ENCODE peak calls at places on chromosomes 12 and 14, in ten cellular contexts. U, M, T, I, J, L, B, F, N and K are unnamed samples.

GRCh38 chr12:76964784-76965571 is 86.2 kb upstream of the CSRP2 start:
- DNase-seq in U (no peak), M (no peak), T (no peak), I (no peak), J (no peak), L (no peak), B (no peak), F (no peak), N (no peak), K (no peak)

GRCh38 chr14:91378945-91379932 is 38.4 kb downstream of the CCDC88C start:
- DNase-seq in U (peak; percentile 42), M (no peak), T (no peak), I (no peak), J (no peak), L (no peak), B (no peak), F (no peak), N (no peak), K (no peak)

GRCh38 chr12:42588981-42589464 is 523 bp downstream of the PRICKLE1 start:
- DNase-seq in U (peak; percentile 33), M (no peak), T (peak; percentile 32), I (peak; percentile 18), J (peak; percentile 28), L (peak; percentile 47), B (no peak), F (no peak), N (no peak), K (no peak)

GRCh38 chr12:108598553-108599250 is 818 bp upstream of the TMEM119 start:
- DNase-seq in U (no peak), M (no peak), T (no peak), I (no peak), J (no peak), L (no peak), B (no peak), F (no peak), N (no peak), K (no peak)

GRCh38 chr12:8065991-8066594 is at the start of gene C3AR1:
- DNase-seq in U (peak; percentile 45), M (no peak), T (no peak), I (peak; percentile 33), J (peak; percentile 71), L (no peak), B (no peak), F (peak; percentile 43), N (peak; percentile 40), K (no peak)

GRCh38 chr14:99995700-99996356 is 69.4 kb upstream of the EVL start:
- DNase-seq in U (peak; percentile 77), M (no peak), T (peak; percentile 59), I (peak; percentile 78), J (peak; percentile 57), L (no peak), B (peak; percentile 60), F (no peak), N (no peak), K (no peak)

GRCh38 chr12:99281277-99281676 is 366.3 kb upstream of the GARIN6 start:
- DNase-seq in U (no peak), M (no peak), T (no peak), I (no peak), J (no peak), L (no peak), B (no peak), F (peak; percentile 15), N (no peak), K (no peak)

GRCh38 chr14:41449057-41449456 is 157.6 kb upstream of the LRFN5 start:
- DNase-seq in U (no peak), M (no peak), T (no peak), I (no peak), J (no peak), L (no peak), B (no peak), F (no peak), N (no peak), K (no peak)

GRCh38 chr12:103279444-103279843 is 216.3 kb downstream of the C12orf42 start:
- DNase-seq in U (no peak), M (peak; percentile 94), T (no peak), I (no peak), J (no peak), L (no peak), B (no peak), F (no peak), N (no peak), K (no peak)

GRCh38 chr12:95509300-95509699 is 35.3 kb downstream of the METAP2 start:
- DNase-seq in U (no peak), M (no peak), T (no peak), I (no peak), J (no peak), L (no peak), B (no peak), F (no peak), N (no peak), K (no peak)

GRCh38 chr14:68124885-68125731 is 305.5 kb downstream of the RAD51B start:
- DNase-seq in U (no peak), M (no peak), T (no peak), I (peak; percentile 26), J (peak; percentile 80), L (no peak), B (no peak), F (peak; percentile 68), N (no peak), K (no peak)

GRCh38 chr12:52945389-52946232 is 3.3 kb upstream of the KRT18 start:
- DNase-seq in U (peak; percentile 81), M (no peak), T (no peak), I (no peak), J (peak; percentile 95), L (no peak), B (peak; percentile 96), F (no peak), N (no peak), K (no peak)

GRCh38 chr12:4051616-4052015 is 178.4 kb upstream of the PARP11 start:
- DNase-seq in U (no peak), M (no peak), T (no peak), I (no peak), J (no peak), L (no peak), B (no peak), F (no peak), N (no peak), K (no peak)

GRCh38 chr12:117047810-117048584 is 51.2 kb downstream of the TESC start:
- DNase-seq in U (peak; percentile 71), M (no peak), T (no peak), I (no peak), J (peak; percentile 88), L (no peak), B (peak; percentile 52), F (no peak), N (no peak), K (no peak)

GRCh38 chr12:129613311-129613710 is 290.5 kb downstream of the TMEM132D start:
- DNase-seq in U (no peak), M (no peak), T (no peak), I (no peak), J (no peak), L (no peak), B (no peak), F (no peak), N (no peak), K (no peak)

GRCh38 chr14:83291716-83292115 is 1758.1 kb upstream of the SEL1L start:
- DNase-seq in U (no peak), M (no peak), T (no peak), I (no peak), J (no peak), L (no peak), B (no peak), F (no peak), N (no peak), K (no peak)

GRCh38 chr14:93013368-93013719 is 90.4 kb downstream of the CHGA start:
- DNase-seq in U (peak; percentile 46), M (no peak), T (no peak), I (no peak), J (peak; percentile 69), L (no peak), B (no peak), F (no peak), N (peak; percentile 54), K (no peak)

GRCh38 chr14:102481791-102482238 is 27.8 kb downstream of the ANKRD9 start:
- DNase-seq in U (no peak), M (no peak), T (no peak), I (no peak), J (peak; percentile 63), L (no peak), B (peak; percentile 53), F (no peak), N (no peak), K (no peak)

GRCh38 chr12:92505373-92506340 is 197.1 kb upstream of the PLEKHG7 start:
- DNase-seq in U (peak; percentile 62), M (no peak), T (peak; percentile 22), I (peak; percentile 74), J (peak; percentile 15), L (peak; percentile 88), B (no peak), F (no peak), N (peak; percentile 30), K (peak; percentile 37)

GRCh38 chr12:12791756-12792346 is 6.4 kb downstream of the APOLD1 start:
- DNase-seq in U (no peak), M (no peak), T (no peak), I (no peak), J (peak; percentile 43), L (peak; percentile 35), B (peak; percentile 30), F (peak; percentile 71), N (no peak), K (no peak)

GRCh38 chr14:103522028-103522581 is 525 bp downstream of the CKB start:
- DNase-seq in U (no peak), M (no peak), T (peak; percentile 26), I (no peak), J (no peak), L (peak; percentile 72), B (no peak), F (no peak), N (no peak), K (no peak)

GRCh38 chr12:117189725-117190209 is 503 bp downstream of the FBXO21 start:
- DNase-seq in U (peak; percentile 28), M (no peak), T (peak; percentile 63), I (peak; percentile 60), J (peak; percentile 48), L (peak; percentile 36), B (peak; percentile 43), F (no peak), N (no peak), K (no peak)

GRCh38 chr14:104843442-104844305 is 21.4 kb upstream of the CEP170B start:
- DNase-seq in U (no peak), M (no peak), T (no peak), I (no peak), J (peak; percentile 30), L (no peak), B (no peak), F (no peak), N (no peak), K (no peak)

GRCh38 chr14:93085916-93086315 is 29.8 kb downstream of the ITPK1 start:
- DNase-seq in U (no peak), M (no peak), T (no peak), I (no peak), J (peak; percentile 79), L (no peak), B (no peak), F (no peak), N (no peak), K (no peak)

GRCh38 chr12:65649126-65649525 is 175.2 kb upstream of the HMGA2 start:
- DNase-seq in U (peak; percentile 10), M (no peak), T (no peak), I (no peak), J (peak; percentile 98), L (no peak), B (peak; percentile 87), F (peak; percentile 97), N (peak; percentile 99), K (peak; percentile 80)

GRCh38 chr12:87784350-87784749 is 244.9 kb downstream of the C12orf50 start:
- DNase-seq in U (no peak), M (no peak), T (no peak), I (no peak), J (no peak), L (no peak), B (no peak), F (no peak), N (no peak), K (no peak)

GRCh38 chr14:56138987-56139386 is 20.8 kb downstream of the PELI2 start:
- DNase-seq in U (no peak), M (no peak), T (no peak), I (no peak), J (no peak), L (no peak), B (no peak), F (no peak), N (no peak), K (no peak)

GRCh38 chr12:53299101-53299453 is 418 bp upstream of the MYG1 start:
- DNase-seq in U (peak; percentile 44), M (no peak), T (no peak), I (peak; percentile 51), J (peak; percentile 93), L (no peak), B (no peak), F (peak; percentile 16), N (peak; percentile 76), K (peak; percentile 4)